ENCODE peak calls at places on chromosomes 7 and 10, in eight cellular contexts. J is neural progenitor cell, Z is OCI-LY7, H is neuronal stem cell, G is Karpas-422, F is H1, O is fibroblast of lung, D is mammary epithelial cell. C is an unnamed sample.

GRCh38 chr10:86654411-86655172 is at the start of gene OPN4:
- DNase-seq in J (no peak), Z (no peak), H (no peak), G (no peak), F (no peak), O (no peak), D (no peak), C (peak; percentile 83)

GRCh38 chr7:137402535-137403258 is 59.2 kb upstream of the PTN start:
- DNase-seq in J (peak; percentile 77), Z (no peak), H (peak; percentile 41), G (no peak), F (peak; percentile 50), O (no peak), D (no peak), C (no peak)

GRCh38 chr10:77226871-77227557 is 410.6 kb downstream of the KCNMA1 start:
- DNase-seq in J (no peak), Z (no peak), H (no peak), G (no peak), F (no peak), O (no peak), D (peak; percentile 45), C (peak; percentile 26)

GRCh38 chr7:109611656-109612055 is 1042.0 kb downstream of the DNAJB9 start:
- DNase-seq in J (no peak), Z (no peak), H (no peak), G (no peak), F (no peak), O (no peak), D (no peak), C (no peak)

GRCh38 chr10:62047960-62048383 is 146.5 kb downstream of the ARID5B start:
- DNase-seq in J (no peak), Z (peak; percentile 44), H (no peak), G (no peak), F (no peak), O (no peak), D (peak; percentile 68), C (no peak)

GRCh38 chr7:124603066-124603465 is 162.5 kb downstream of the GPR37 start:
- DNase-seq in J (no peak), Z (no peak), H (no peak), G (no peak), F (no peak), O (peak; percentile 20), D (peak; percentile 57), C (no peak)

GRCh38 chr10:21363753-21364104 is 161.8 kb downstream of the SKIDA1 start:
- DNase-seq in J (no peak), Z (no peak), H (no peak), G (no peak), F (no peak), O (no peak), D (peak; percentile 52), C (no peak)

GRCh38 chr7:77235280-77235679 is 35.7 kb upstream of the FGL2 start:
- DNase-seq in J (no peak), Z (no peak), H (no peak), G (peak; percentile 10), F (no peak), O (peak; percentile 8), D (peak; percentile 15), C (peak; percentile 21)

GRCh38 chr10:112409755-112410154 is 35.8 kb downstream of the ACSL5 start:
- DNase-seq in J (no peak), Z (no peak), H (no peak), G (no peak), F (no peak), O (no peak), D (no peak), C (no peak)

DNA sequence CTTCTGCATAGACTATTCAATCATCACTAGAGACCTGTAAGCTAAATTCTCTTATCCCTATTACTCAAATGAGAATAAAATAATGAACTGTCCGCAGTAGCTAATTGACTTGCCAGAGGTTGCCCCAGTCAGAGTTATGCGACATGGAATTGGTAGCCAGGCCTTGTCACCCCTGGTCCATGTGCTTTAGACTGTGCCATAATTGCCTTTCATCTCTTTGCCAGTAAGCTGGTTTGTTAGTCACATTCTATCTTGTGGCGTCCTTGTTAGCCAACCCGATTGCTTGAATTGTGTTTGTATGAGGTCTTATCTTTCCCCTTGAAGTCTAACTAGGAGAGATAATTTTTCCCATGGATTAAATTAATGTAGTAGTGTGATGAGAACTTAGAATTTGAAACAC is 262.6 kb downstream of the CSTF2T start:
- DNase-seq in J (no peak), Z (no peak), H (no peak), G (no peak), F (no peak), O (no peak), D (no peak), C (no peak)
- H3K4me2 ChIP-seq in J (no peak overlapping the region), Z (no peak overlapping the region), H (no peak overlapping the region), G (no peak overlapping the region), F (no peak overlapping the region), O (no peak overlapping the region), D (no peak overlapping the region), C (no peak overlapping the region)

DNA sequence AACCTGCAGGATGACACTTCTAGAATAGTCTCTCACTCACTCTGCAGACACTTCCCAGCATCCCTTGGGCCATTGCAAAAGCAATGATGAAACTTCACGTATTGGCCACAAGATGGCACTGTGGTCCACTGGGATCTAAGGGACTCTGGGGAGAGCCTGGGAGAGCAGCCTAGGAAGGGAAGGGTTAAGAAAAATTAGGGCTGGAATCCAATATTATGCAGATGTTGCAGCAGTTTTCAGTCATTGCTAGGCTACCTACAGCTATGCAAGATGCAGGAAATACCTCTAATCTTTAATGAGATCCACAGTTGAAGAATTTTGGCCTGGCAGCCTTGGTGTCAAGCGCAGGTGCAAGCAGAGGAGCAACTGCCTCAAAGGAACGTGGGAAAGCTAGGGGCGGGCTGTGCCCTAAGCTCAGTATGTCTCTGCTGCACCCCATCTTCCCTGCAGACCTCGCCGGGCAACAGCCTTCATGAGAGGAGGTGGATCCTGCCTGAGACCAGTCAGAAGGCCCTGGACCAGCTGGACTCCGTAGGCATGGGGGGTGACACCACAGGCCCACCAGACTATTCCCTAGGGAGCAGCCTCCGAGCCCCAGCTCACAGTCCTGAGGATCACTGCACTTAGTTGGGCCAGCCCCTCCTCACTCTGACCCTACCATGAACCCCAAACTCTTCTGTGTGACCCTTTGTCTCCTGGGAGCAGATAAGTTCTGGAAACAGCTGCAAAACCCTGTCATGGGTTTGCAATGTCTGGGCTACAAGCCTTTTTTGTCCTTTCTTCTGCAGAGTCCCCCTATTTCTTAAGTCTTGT is 127.9 kb upstream of the PRSS58 start:
- DNase-seq in J (peak; percentile 54), Z (peak; percentile 67), H (peak; percentile 26), G (peak; percentile 77), F (peak; percentile 68), O (peak; percentile 79), D (peak; percentile 70), C (peak; percentile 37)
- H2AFZ ChIP-seq in J (no peak overlapping the region), Z (peak overlapping the region; percentile 79), H (no peak overlapping the region), G (no peak overlapping the region), F (no peak overlapping the region), O (no peak overlapping the region), D (no peak overlapping the region), C (no peak overlapping the region)

DNA sequence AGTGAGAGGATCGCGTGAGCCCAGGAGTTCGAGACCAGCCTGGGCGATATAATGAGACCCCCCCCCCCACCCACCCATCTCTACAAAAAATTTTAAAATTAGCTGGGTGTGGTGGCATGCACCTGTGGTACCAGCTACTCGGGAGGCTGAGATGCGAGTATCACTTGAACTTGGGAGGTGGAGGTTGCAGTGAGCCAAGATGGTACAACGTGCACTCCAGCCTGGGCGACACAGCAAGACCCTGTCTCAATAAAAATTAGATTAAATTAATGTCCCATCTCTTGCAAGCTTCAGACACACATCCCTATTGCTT is 391 bp upstream of the PROSER2 start:
- DNase-seq in J (no peak), Z (no peak), H (no peak), G (no peak), F (no peak), O (no peak), D (no peak), C (no peak)
- H3K4me3 ChIP-seq in J (peak overlapping the region; percentile 79), Z (no peak overlapping the region), H (peak overlapping the region; percentile 96), G (no peak overlapping the region), F (peak overlapping the region; percentile 96), O (peak overlapping the region; percentile 55), D (peak overlapping the region; percentile 89), C (peak overlapping the region; percentile 66)

DNA sequence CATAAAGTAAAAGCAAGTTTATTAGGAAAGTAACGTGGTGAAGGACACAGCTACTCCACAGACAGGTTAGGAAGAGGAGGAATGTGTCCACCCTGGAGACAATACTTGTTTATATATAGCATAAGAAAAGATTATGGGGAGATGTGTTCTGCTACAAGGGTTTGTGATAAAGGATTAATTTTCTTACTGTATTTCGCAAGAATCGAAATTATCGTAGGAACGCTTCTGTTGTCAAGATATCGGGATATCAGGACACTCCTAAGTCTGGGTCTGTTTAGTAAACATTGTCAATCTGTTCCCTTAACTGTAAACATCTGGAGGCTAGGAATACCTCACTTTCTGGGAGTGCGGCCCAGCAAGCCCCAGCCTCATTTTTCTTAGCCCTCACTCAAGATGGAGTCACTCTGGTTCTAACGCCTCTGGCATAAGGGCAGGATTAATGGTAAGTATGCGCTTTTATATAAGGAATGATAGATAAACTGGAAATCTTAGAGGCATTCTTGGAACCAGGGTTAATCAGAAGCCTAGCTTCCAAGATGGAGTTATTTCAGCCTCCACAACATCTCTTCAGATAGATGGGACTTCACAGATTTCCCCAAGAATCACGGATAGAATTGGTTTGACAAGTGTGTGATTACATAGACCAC is 30.0 kb upstream of the CCL24 start:
- DNase-seq in J (no peak), Z (no peak), H (no peak), G (no peak), F (no peak), O (peak; percentile 12), D (no peak), C (no peak)
- H3K4me2 ChIP-seq in J (no peak overlapping the region), Z (peak overlapping the region; percentile 56), H (no peak overlapping the region), G (no peak overlapping the region), F (no peak overlapping the region), O (no peak overlapping the region), D (no peak overlapping the region), C (peak overlapping the region; percentile 76)

GRCh38 chr7:121428857-121429489 is 32.9 kb upstream of the FAM3C start:
- DNase-seq in J (no peak), Z (no peak), H (no peak), G (no peak), F (no peak), O (no peak), D (peak; percentile 5), C (peak; percentile 53)
- H2AFZ ChIP-seq in J (no peak overlapping the region), Z (no peak overlapping the region), H (peak overlapping the region; percentile 68), G (no peak overlapping the region), F (no peak overlapping the region), O (no peak overlapping the region), D (no peak overlapping the region), C (no peak overlapping the region)

GRCh38 chr10:127834791-127835190 is 58.0 kb downstream of the CLRN3 start:
- DNase-seq in J (no peak), Z (no peak), H (no peak), G (no peak), F (no peak), O (no peak), D (no peak), C (no peak)

GRCh38 chr10:127834221-127834620 is 58.5 kb downstream of the CLRN3 start:
- DNase-seq in J (no peak), Z (no peak), H (no peak), G (no peak), F (no peak), O (no peak), D (no peak), C (no peak)

GRCh38 chr10:127833804-127834203 is 58.9 kb downstream of the CLRN3 start:
- DNase-seq in J (no peak), Z (no peak), H (no peak), G (no peak), F (no peak), O (no peak), D (no peak), C (no peak)

GRCh38 chr10:127827354-127828140 is 65.2 kb downstream of the CLRN3 start:
- DNase-seq in J (no peak), Z (no peak), H (no peak), G (no peak), F (no peak), O (no peak), D (no peak), C (no peak)

GRCh38 chr10:127832456-127832855 is 60.3 kb downstream of the CLRN3 start:
- DNase-seq in J (no peak), Z (no peak), H (no peak), G (no peak), F (no peak), O (no peak), D (peak; percentile 7), C (no peak)
- H3K4me3 ChIP-seq in J (no peak overlapping the region), Z (no peak overlapping the region), H (no peak overlapping the region), G (no peak overlapping the region), F (no peak overlapping the region), O (no peak overlapping the region), D (no peak overlapping the region), C (no peak overlapping the region)